ENCODE peak calls at places on chromosomes 12 and 14, in nine cellular contexts. P is A549, D is GM12865, R is GM13976, H is gastrocnemius medialis, K is cardiac muscle cell, I is breast epithelium, F is cardiac fibroblast, J is fibroblast of lung. Y is an unnamed sample.

GRCh38 chr14:53285064-53285463 is 131.9 kb upstream of the DDHD1 start:
- DNase-seq in P (no peak), D (peak), R (no peak), H (no peak), K (no peak), I (no peak), F (no peak), J (no peak), Y (no peak)

GRCh38 chr14:38125484-38125912 is 82.2 kb upstream of the SSTR1 start:
- DNase-seq in P (no peak), D (no peak), R (no peak), H (no peak), K (no peak), I (no peak), F (no peak), J (no peak), Y (no peak)

GRCh38 chr12:120961604-120962486 is 16.5 kb upstream of the HNF1A start:
- DNase-seq in P (peak), D (no peak), R (no peak), H (no peak), K (no peak), I (no peak), F (no peak), J (no peak), Y (no peak)

GRCh38 chr12:53052419-53053222 is 2.8 kb downstream of the TNS2 start:
- DNase-seq in P (no peak), D (no peak), R (no peak), H (peak), K (no peak), I (peak), F (peak), J (peak), Y (no peak)

GRCh38 chr14:73785336-73785833 is 66.2 kb upstream of the PTGR2 start:
- DNase-seq in P (no peak), D (peak), R (no peak), H (peak), K (no peak), I (no peak), F (peak), J (peak), Y (no peak)

GRCh38 chr12:58668233-58668632 is 252.1 kb downstream of the LRIG3 start:
- DNase-seq in P (no peak), D (no peak), R (no peak), H (no peak), K (no peak), I (no peak), F (no peak), J (no peak), Y (no peak)

GRCh38 chr14:60506985-60507829 is 1.7 kb upstream of the SIX6 start:
- DNase-seq in P (no peak), D (no peak), R (no peak), H (no peak), K (no peak), I (no peak), F (no peak), J (no peak), Y (no peak)

GRCh38 chr12:105775351-105775750 is 363.4 kb downstream of the NUAK1 start:
- DNase-seq in P (no peak), D (no peak), R (no peak), H (no peak), K (no peak), I (no peak), F (peak), J (peak), Y (no peak)

GRCh38 chr12:3218150-3218845 is 141.1 kb downstream of the TSPAN9 start:
- DNase-seq in P (no peak), D (no peak), R (peak), H (peak), K (peak), I (peak), F (peak), J (peak), Y (no peak)

GRCh38 chr12:22787557-22787956 is 162.6 kb downstream of the ETNK1 start:
- DNase-seq in P (no peak), D (no peak), R (no peak), H (no peak), K (peak), I (no peak), F (peak), J (no peak), Y (no peak)

GRCh38 chr14:34035177-34035933 is 84.5 kb upstream of the EGLN3 start:
- DNase-seq in P (no peak), D (no peak), R (no peak), H (no peak), K (no peak), I (no peak), F (peak), J (peak), Y (no peak)

GRCh38 chr12:8037947-8038346 is 5.4 kb downstream of the FOXJ2 start:
- DNase-seq in P (no peak), D (no peak), R (no peak), H (no peak), K (peak), I (no peak), F (no peak), J (no peak), Y (no peak)
- TF ChIP-seq CTCF in P (no peak), D (no peak), R (no peak), H (no peak), K (no peak), I (no peak), F (no peak), J (no peak), Y (no peak)

DNA sequence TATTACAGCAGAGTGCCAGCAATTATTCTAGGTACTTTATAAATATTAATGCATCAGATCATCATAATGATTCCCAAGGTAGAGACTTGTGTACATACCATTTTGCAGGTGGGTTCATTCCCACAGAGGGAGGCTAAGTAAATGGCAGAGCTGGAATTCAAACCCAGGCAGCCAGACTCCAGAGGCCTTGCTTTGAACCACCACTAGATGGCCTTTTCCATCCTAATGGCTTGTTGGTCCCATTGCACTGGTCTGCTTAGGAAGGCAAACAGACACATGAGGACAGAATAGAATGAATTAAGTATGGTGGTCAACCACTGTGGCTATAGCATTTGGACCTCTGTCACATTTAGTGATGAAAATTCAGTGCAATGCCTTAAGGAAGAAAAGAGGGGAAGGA is 158.7 kb downstream of the METTL25 start:
- DNase-seq in P (no peak), D (peak), R (no peak), H (no peak), K (no peak), I (no peak), F (peak), J (no peak), Y (peak)
- TF ChIP-seq CTCF in P (peak), D (peak), R (peak), H (no peak), K (peak), I (no peak), F (peak), J (peak), Y (peak)

GRCh38 chr12:124347805-124348658 is 53.1 kb downstream of the RFLNA start:
- DNase-seq in P (no peak), D (no peak), R (no peak), H (no peak), K (no peak), I (no peak), F (no peak), J (no peak), Y (no peak)
- TF ChIP-seq CTCF in P (peak), D (peak), R (peak), H (peak), K (peak), I (peak), F (peak), J (peak), Y (peak)

DNA sequence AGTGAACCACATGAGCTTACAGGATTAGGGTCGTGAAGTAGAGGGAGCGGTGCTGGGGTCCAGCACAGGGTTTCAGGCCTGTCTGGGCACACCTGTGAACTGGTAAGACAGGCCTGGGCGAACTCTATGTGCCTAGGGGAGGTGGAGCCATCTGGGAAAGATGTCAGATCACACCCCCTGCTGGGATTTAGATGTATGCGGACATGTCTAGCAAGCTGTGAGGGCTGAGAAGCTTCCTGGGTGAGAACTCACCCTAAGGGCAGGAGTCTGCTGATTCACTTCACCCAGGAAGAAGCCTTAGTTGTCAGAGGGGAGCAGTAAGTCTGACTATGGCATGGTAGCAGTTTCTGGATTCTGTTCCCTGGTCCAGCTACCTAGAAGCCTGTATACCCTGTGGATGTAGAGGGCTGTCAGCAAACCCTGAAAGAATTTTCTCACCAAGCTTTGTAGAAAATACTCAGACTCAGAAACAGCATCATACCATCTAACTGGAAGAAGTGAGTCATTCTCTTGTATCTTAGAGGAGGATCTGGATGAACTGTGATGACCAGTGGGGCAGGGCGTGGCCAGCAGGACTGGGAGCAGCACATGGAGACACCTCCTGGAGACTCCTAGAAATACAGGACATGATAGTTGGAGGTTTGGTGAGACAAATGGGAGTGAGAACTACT is 11.2 kb upstream of the PYGL start:
- DNase-seq in P (peak), D (peak), R (peak), H (peak), K (peak), I (peak), F (peak), J (peak), Y (peak)
- TF ChIP-seq CTCF in P (peak), D (no peak), R (no peak), H (no peak), K (peak), I (no peak), F (peak), J (peak), Y (no peak)